ENCODE peak calls at places on chromosomes 4 and X, in nine cellular contexts. H is effector CD4-positive, alpha-beta T cell; E is H7; A is endothelial cell; J is cardiac fibroblast; Y is hippocampal formation; U is Karpas-422; K is choroid plexus epithelial cell; X is ecto neural progenitor cell. D is an unnamed sample.

GRCh38 chrX:1011632-1012283 is 200.7 kb downstream of the CRLF2 start:
- DNase-seq in U (no peak), X (no peak), A (no peak), J (no peak), H (no peak), K (no peak), Y (no peak), E (no peak), D (no peak)

GRCh38 chrX:119887721-119888425 is 7.8 kb upstream of the AKAP14 start:
- DNase-seq in U (peak), X (peak), E (peak), Y (peak), A (peak), H (peak), J (peak), K (peak), D (peak)

GRCh38 chrX:15674514-15674898 is 9.9 kb upstream of the CLTRN start:
- DNase-seq in E (no peak), K (peak), X (no peak), Y (peak), A (peak), U (peak), H (peak), J (peak), D (peak)

GRCh38 chr4:1033840-1034551 is 22.6 kb downstream of the FGFRL1 start:
- DNase-seq in J (peak), H (no peak), E (no peak), U (no peak), Y (peak), A (no peak), K (peak), X (no peak), D (no peak)

GRCh38 chr4:118911162-118911791 is 22.6 kb downstream of the SYNPO2 start:
- DNase-seq in Y (no peak), E (no peak), A (no peak), U (no peak), X (no peak), J (no peak), H (no peak), K (peak), D (no peak)

GRCh38 chrX:63250253-63250868 is 100.8 kb downstream of the SPIN4 start:
- DNase-seq in H (peak), X (no peak), U (peak), Y (no peak), K (peak), E (peak), A (peak), J (peak), D (peak)

GRCh38 chrX:112380541-112381278 is 298.1 kb upstream of the TRPC5 start:
- DNase-seq in X (no peak), K (no peak), E (no peak), A (no peak), U (no peak), Y (no peak), H (no peak), J (no peak), D (no peak)

GRCh38 chr4:111813565-111814140 is 331.6 kb upstream of the FAM241A start:
- DNase-seq in E (no peak), A (no peak), Y (no peak), J (no peak), U (no peak), H (no peak), K (no peak), X (no peak), D (no peak)

GRCh38 chr4:76836860-76837564 is 60.9 kb downstream of the SOWAHB start:
- DNase-seq in K (no peak), U (no peak), E (no peak), H (no peak), J (no peak), Y (no peak), A (no peak), X (no peak), D (no peak)

GRCh38 chr4:101857176-101857575 is 66.6 kb downstream of the BANK1 start:
- DNase-seq in K (no peak), H (no peak), A (no peak), U (no peak), X (no peak), E (no peak), Y (no peak), J (no peak), D (no peak)

GRCh38 chr4:154399259-154399974 is 92.2 kb downstream of the DCHS2 start:
- DNase-seq in E (peak), K (peak), U (no peak), H (no peak), Y (no peak), J (peak), X (no peak), A (no peak), D (no peak)

GRCh38 chr4:57443308-57444243 is 333.4 kb upstream of the IGFBP7 start:
- DNase-seq in K (no peak), X (no peak), Y (no peak), H (no peak), J (no peak), A (no peak), U (no peak), E (no peak), D (no peak)